ENCODE peak calls at places on chromosomes 5 and 9, in seven cellular contexts. T is PC-3, E is psoas muscle, X is dorsolateral prefrontal cortex, Y is H9, C is uterus, W is endodermal cell. Q is an unnamed sample.
A peak's percentile ranks its signal among the peaks of the same experiment; 100 is the strongest.

GRCh38 chr5:31095796-31096195 is 97.7 kb upstream of the CDH6 start:
- DNase-seq in W (no peak), E (no peak), Y (no peak), T (no peak), X (no peak), C (no peak), Q (no peak)

GRCh38 chr5:55923177-55923872 is 71.4 kb downstream of the IL6ST start:
- DNase-seq in Y (peak; percentile 65), C (no peak), X (no peak), E (no peak), T (peak; percentile 46), W (peak; percentile 63), Q (no peak)

GRCh38 chr5:5335708-5336211 is 86.7 kb upstream of the ICE1 start:
- DNase-seq in C (no peak), T (peak; percentile 90), Y (no peak), E (no peak), X (no peak), W (peak; percentile 38), Q (no peak)

GRCh38 chr9:116964258-116964657 is 277.2 kb downstream of the TRIM32 start:
- DNase-seq in W (no peak), Y (no peak), T (no peak), X (no peak), C (no peak), E (no peak), Q (no peak)

GRCh38 chr5:16489322-16489791 is 23.8 kb upstream of the ZNF622 start:
- DNase-seq in Y (no peak), X (no peak), C (no peak), W (no peak), E (no peak), T (peak; percentile 84), Q (no peak)

GRCh38 chr9:88266416-88266815 is 121.8 kb upstream of the SPIN1 start:
- DNase-seq in W (no peak), E (no peak), T (no peak), Y (no peak), X (no peak), C (no peak), Q (no peak)

GRCh38 chr5:135310328-135310989 is 88.6 kb downstream of the MACROH2A1 start:
- DNase-seq in W (no peak), Y (no peak), C (no peak), X (no peak), E (no peak), T (peak; percentile 76), Q (no peak)

GRCh38 chr9:98781588-98782383 is 14.6 kb downstream of the ANKS6 start:
- DNase-seq in W (no peak), E (no peak), C (no peak), X (no peak), Y (no peak), T (peak; percentile 78), Q (no peak)

GRCh38 chr9:113593682-113594281 is 130.3 kb downstream of the RGS3 start:
- DNase-seq in C (peak; percentile 93), E (peak; percentile 91), Y (peak; percentile 99), W (peak; percentile 98), X (peak; percentile 77), T (peak; percentile 52), Q (peak; percentile 95)

GRCh38 chr9:86488345-86488744 is 134.1 kb upstream of the TUT7 start:
- DNase-seq in W (no peak), T (no peak), E (no peak), X (no peak), Y (no peak), C (no peak), Q (no peak)

GRCh38 chr5:59559847-59560246 is 333.7 kb downstream of the PDE4D start:
- DNase-seq in Y (no peak), C (no peak), W (no peak), X (no peak), E (no peak), T (no peak), Q (no peak)

GRCh38 chr5:108727154-108727638 is 20.5 kb upstream of the FER start:
- DNase-seq in W (no peak), Y (no peak), X (no peak), T (no peak), E (no peak), C (no peak), Q (peak; percentile 38)

GRCh38 chr9:109894921-109895758 is 115.1 kb downstream of the PALM2AKAP2 start:
- DNase-seq in E (no peak), W (no peak), T (peak; percentile 12), X (no peak), Y (no peak), C (no peak), Q (no peak)

GRCh38 chr5:166166071-166166470 is 2125.4 kb upstream of the WWC1 start:
- DNase-seq in T (no peak), C (no peak), Y (no peak), X (no peak), W (no peak), E (no peak), Q (no peak)

GRCh38 chr9:86941196-86941595 is 6.1 kb downstream of the GAS1 start:
- DNase-seq in E (no peak), T (no peak), C (no peak), W (no peak), Y (no peak), X (no peak), Q (no peak)

GRCh38 chr5:61232490-61232889 is 70.2 kb upstream of the SMIM15 start:
- DNase-seq in W (no peak), T (no peak), Y (no peak), X (no peak), E (no peak), C (no peak), Q (no peak)

GRCh38 chr9:136055715-136056545 is 39.2 kb downstream of the NACC2 start:
- DNase-seq in E (no peak), Y (peak; percentile 39), C (no peak), X (no peak), T (no peak), W (peak; percentile 73), Q (no peak)

GRCh38 chr5:174751154-174751990 is 27.0 kb downstream of the MSX2 start:
- DNase-seq in Y (peak; percentile 52), C (no peak), T (no peak), E (no peak), X (no peak), W (peak; percentile 79), Q (no peak)

GRCh38 chr5:167167191-167167590 is 1124.3 kb upstream of the WWC1 start:
- DNase-seq in W (no peak), E (no peak), T (no peak), C (no peak), Y (no peak), X (no peak), Q (no peak)

GRCh38 chr9:134811673-134812668 is 68.6 kb upstream of the FCN2 start:
- DNase-seq in E (no peak), X (no peak), Y (peak; percentile 69), C (no peak), T (no peak), W (peak; percentile 86), Q (no peak)
- TF ChIP-seq CTCF in E (no peak), X (peak; percentile 4), Y (peak; percentile 4), C (no peak), T (no peak), W (peak; percentile 33), Q (no peak)

DNA sequence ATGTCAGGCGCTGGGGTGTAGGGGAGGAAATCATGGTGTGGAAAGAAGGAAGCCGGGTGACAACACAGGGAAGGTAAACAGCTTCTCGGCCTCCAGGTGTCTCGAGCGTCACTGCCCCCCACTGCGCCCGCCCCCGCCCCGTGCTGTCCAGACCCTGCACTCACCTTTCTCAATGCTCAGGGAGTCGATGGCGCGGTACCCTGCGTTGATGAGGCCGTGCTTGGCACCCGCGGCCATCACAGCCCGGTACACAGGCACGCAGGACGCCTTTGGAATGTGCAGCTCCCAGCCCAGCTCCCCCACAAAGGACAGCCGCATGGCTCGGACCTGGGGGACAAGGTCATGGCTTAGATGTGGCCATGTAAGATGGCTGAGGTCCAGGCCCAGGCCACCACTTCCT is 35.2 kb downstream of the DBH start:
- DNase-seq in Y (no peak), T (no peak), C (no peak), X (no peak), W (no peak), E (no peak), Q (no peak)
- H3K27ac ChIP-seq in Y (no peak overlapping the region), T (no peak overlapping the region), C (no peak overlapping the region), X (no peak overlapping the region), W (no peak overlapping the region), E (no peak overlapping the region), Q (no peak overlapping the region)

DNA sequence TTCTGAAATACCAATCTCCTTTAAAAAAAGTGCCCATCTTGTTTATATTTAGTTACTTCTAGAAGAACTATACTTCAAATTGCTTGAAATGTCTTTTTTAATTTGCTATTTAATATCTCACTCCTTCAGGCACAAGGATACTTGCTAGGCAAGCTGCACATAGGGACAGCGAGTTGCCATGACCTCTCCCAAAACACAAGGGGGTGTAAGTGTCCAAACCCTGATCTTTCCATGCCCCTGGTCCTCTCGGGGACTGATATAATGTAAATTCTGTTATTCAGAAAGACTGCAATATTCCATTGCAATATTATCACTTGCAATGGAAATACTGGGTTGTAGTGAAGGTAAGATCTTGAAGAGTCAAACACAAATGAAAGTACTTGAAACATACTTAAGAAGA is 480.4 kb downstream of the CETN3 start:
- DNase-seq in W (peak; percentile 48), Y (peak; percentile 33), X (no peak), T (no peak), C (no peak), E (no peak), Q (no peak)
- TF ChIP-seq CTCF in W (peak; percentile 69), Y (peak; percentile 50), X (no peak), T (peak; percentile 30), C (no peak), E (no peak), Q (no peak)

DNA sequence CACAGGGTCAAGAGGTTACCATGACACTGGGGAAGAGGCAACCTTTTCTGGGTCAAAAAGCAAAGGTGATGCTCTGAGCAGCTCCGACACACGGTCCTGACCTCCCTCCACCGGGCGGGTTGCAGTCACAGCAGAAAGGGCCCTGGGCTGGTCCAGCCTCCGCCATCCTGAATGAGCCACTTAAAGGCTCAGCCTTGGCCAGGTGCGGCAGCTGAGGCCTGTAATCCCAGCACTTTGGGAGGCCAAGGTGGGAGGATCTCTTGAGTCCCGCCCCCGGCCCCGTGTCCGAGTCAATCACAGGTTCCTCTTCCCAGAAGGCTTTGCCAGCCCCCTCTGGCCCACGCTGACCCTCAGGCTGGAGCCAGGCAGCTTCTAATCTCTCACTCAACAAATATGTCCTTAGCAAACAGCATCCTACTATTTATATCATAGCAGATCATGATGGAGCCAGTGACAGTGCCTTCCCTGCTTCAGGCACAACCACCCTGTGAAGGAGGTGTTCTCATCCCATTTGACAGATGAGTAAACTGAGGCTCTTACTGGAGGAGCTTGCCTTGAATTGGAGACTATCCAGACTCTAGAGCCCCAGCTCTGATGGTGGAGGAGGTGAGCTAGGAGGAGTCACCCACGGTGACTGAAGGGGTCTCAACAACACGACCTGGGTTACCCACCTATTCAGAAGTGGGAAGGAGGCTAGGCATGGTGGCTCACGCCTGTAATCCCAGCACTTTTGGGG is 79.1 kb downstream of the LRSAM1 start:
- DNase-seq in X (no peak), T (no peak), Y (no peak), C (no peak), W (no peak), E (no peak), Q (no peak)
- H3K27ac ChIP-seq in X (peak overlapping the region; percentile 7), T (no peak overlapping the region), Y (no peak overlapping the region), C (peak overlapping the region; percentile 72), W (no peak overlapping the region), E (no peak overlapping the region), Q (no peak overlapping the region)

Q was measured in breast epithelium.